ENCODE peak calls at places on chromosomes 6 and 20, in five cellular contexts. One of them, this sample, is unnamed.

GRCh38 chr20:6051505-6051904 is 2.4 kb downstream of the LRRN4 start:
- DNase-seq in midbrain: no peak
- DNase-seq in activated CD8-positive, alpha-beta T cell treated with anti-CD3 and anti-CD28 coated beads, Interleukin-2, amount 10 ng/mL, durations not matched to agents 7 days and 5 days: no peak
- DNase-seq in HS-5: peak; percentile 13
- DNase-seq in MCF 10A: no peak
- DNase-seq in this sample: peak; percentile 62

GRCh38 chr6:16196260-16196914 is 42.0 kb upstream of the GMPR start:
- DNase-seq in HS-5: no peak
- DNase-seq in MCF 10A: no peak
- DNase-seq in activated CD8-positive, alpha-beta T cell treated with anti-CD3 and anti-CD28 coated beads, Interleukin-2, amount 10 ng/mL, durations not matched to agents 7 days and 5 days: no peak
- DNase-seq in midbrain: no peak
- DNase-seq in this sample: no peak

GRCh38 chr6:113317870-113318269 is 539.3 kb upstream of the MARCKS start:
- DNase-seq in HS-5: no peak
- DNase-seq in activated CD8-positive, alpha-beta T cell treated with anti-CD3 and anti-CD28 coated beads, Interleukin-2, amount 10 ng/mL, durations not matched to agents 7 days and 5 days: no peak
- DNase-seq in MCF 10A: no peak
- DNase-seq in midbrain: no peak
- DNase-seq in this sample: no peak

GRCh38 chr6:26561533-26562466 is 23.6 kb downstream of the HMGN4 start:
- DNase-seq in HS-5: no peak
- DNase-seq in midbrain: no peak
- DNase-seq in activated CD8-positive, alpha-beta T cell treated with anti-CD3 and anti-CD28 coated beads, Interleukin-2, amount 10 ng/mL, durations not matched to agents 7 days and 5 days: no peak
- DNase-seq in MCF 10A: no peak
- DNase-seq in this sample: no peak

GRCh38 chr6:47690209-47690608 is 8.2 kb upstream of the ADGRF4 start:
- DNase-seq in HS-5: no peak
- DNase-seq in midbrain: no peak
- DNase-seq in MCF 10A: peak; percentile 31
- DNase-seq in activated CD8-positive, alpha-beta T cell treated with anti-CD3 and anti-CD28 coated beads, Interleukin-2, amount 10 ng/mL, durations not matched to agents 7 days and 5 days: no peak
- DNase-seq in this sample: no peak

GRCh38 chr6:100001915-100002388 is 7.9 kb upstream of the MCHR2 start:
- DNase-seq in activated CD8-positive, alpha-beta T cell treated with anti-CD3 and anti-CD28 coated beads, Interleukin-2, amount 10 ng/mL, durations not matched to agents 7 days and 5 days: peak; percentile 45
- DNase-seq in HS-5: peak; percentile 29
- DNase-seq in midbrain: peak; percentile 71
- DNase-seq in MCF 10A: peak; percentile 66
- DNase-seq in this sample: peak; percentile 40

GRCh38 chr6:11275598-11275997 is 43.1 kb upstream of the NEDD9 start:
- DNase-seq in activated CD8-positive, alpha-beta T cell treated with anti-CD3 and anti-CD28 coated beads, Interleukin-2, amount 10 ng/mL, durations not matched to agents 7 days and 5 days: peak; percentile 29
- DNase-seq in MCF 10A: no peak
- DNase-seq in HS-5: no peak
- DNase-seq in midbrain: no peak
- DNase-seq in this sample: no peak

GRCh38 chr6:34412643-34413214 is 13.1 kb downstream of the RPS10 start:
- DNase-seq in HS-5: no peak
- DNase-seq in MCF 10A: peak; percentile 71
- DNase-seq in midbrain: no peak
- DNase-seq in activated CD8-positive, alpha-beta T cell treated with anti-CD3 and anti-CD28 coated beads, Interleukin-2, amount 10 ng/mL, durations not matched to agents 7 days and 5 days: no peak
- DNase-seq in this sample: peak; percentile 78

GRCh38 chr6:89239338-89239737 is 22.2 kb upstream of the GABRR1 start:
- DNase-seq in MCF 10A: peak; percentile 27
- DNase-seq in midbrain: no peak
- DNase-seq in activated CD8-positive, alpha-beta T cell treated with anti-CD3 and anti-CD28 coated beads, Interleukin-2, amount 10 ng/mL, durations not matched to agents 7 days and 5 days: peak; percentile 82
- DNase-seq in HS-5: no peak
- DNase-seq in this sample: no peak

GRCh38 chr6:121668259-121668658 is 232.8 kb downstream of the GJA1 start:
- DNase-seq in midbrain: no peak
- DNase-seq in HS-5: no peak
- DNase-seq in activated CD8-positive, alpha-beta T cell treated with anti-CD3 and anti-CD28 coated beads, Interleukin-2, amount 10 ng/mL, durations not matched to agents 7 days and 5 days: no peak
- DNase-seq in MCF 10A: no peak
- DNase-seq in this sample: no peak

GRCh38 chr6:18234564-18234963 is 29.8 kb downstream of the DEK start:
- DNase-seq in midbrain: no peak
- DNase-seq in MCF 10A: no peak
- DNase-seq in activated CD8-positive, alpha-beta T cell treated with anti-CD3 and anti-CD28 coated beads, Interleukin-2, amount 10 ng/mL, durations not matched to agents 7 days and 5 days: no peak
- DNase-seq in HS-5: no peak
- DNase-seq in this sample: no peak

GRCh38 chr20:63626424-63627128 is at the start of gene GMEB2:
- DNase-seq in activated CD8-positive, alpha-beta T cell treated with anti-CD3 and anti-CD28 coated beads, Interleukin-2, amount 10 ng/mL, durations not matched to agents 7 days and 5 days: peak; percentile 70
- DNase-seq in MCF 10A: no peak
- DNase-seq in HS-5: no peak
- DNase-seq in midbrain: peak; percentile 85
- DNase-seq in this sample: no peak

GRCh38 chr20:32764000-32764960 is 2.1 kb downstream of the DNMT3B start:
- DNase-seq in HS-5: no peak
- DNase-seq in midbrain: no peak
- DNase-seq in activated CD8-positive, alpha-beta T cell treated with anti-CD3 and anti-CD28 coated beads, Interleukin-2, amount 10 ng/mL, durations not matched to agents 7 days and 5 days: no peak
- DNase-seq in MCF 10A: no peak
- DNase-seq in this sample: no peak

GRCh38 chr6:157229219-157229607 is 94.1 kb downstream of the TMEM242 start:
- DNase-seq in midbrain: no peak
- DNase-seq in activated CD8-positive, alpha-beta T cell treated with anti-CD3 and anti-CD28 coated beads, Interleukin-2, amount 10 ng/mL, durations not matched to agents 7 days and 5 days: no peak
- DNase-seq in HS-5: no peak
- DNase-seq in MCF 10A: no peak
- DNase-seq in this sample: no peak